ENCODE peak calls at places on chromosome 5, in six cellular contexts. F is GM12891, Z is A549, E is sciatic nerve, V is DMS153, W is bronchial epithelial cell. M is an unnamed sample.
A peak's percentile ranks its signal among the peaks of the same experiment; 100 is the strongest.

GRCh38 chr5:175253597-175253996 is 190.4 kb downstream of the DRD1 start:
- DNase-seq in F (no peak), Z (no peak), E (no peak), V (no peak), W (peak; percentile 15), M (no peak)

GRCh38 chr5:151085517-151086031 is 4.7 kb upstream of the TNIP1 start:
- DNase-seq in F (no peak), Z (peak; percentile 57), E (no peak), V (no peak), W (peak; percentile 65), M (no peak)

GRCh38 chr5:169805937-169806700 is 169.0 kb downstream of the DOCK2 start:
- DNase-seq in F (no peak), Z (no peak), E (no peak), V (no peak), W (no peak), M (no peak)

GRCh38 chr5:100777680-100778281 is 125.3 kb downstream of the ST8SIA4 start:
- DNase-seq in F (no peak), Z (peak; percentile 42), E (no peak), V (no peak), W (peak; percentile 80), M (no peak)

GRCh38 chr5:126000533-126000932 is 422.7 kb upstream of the GRAMD2B start:
- DNase-seq in F (no peak), Z (no peak), E (no peak), V (peak; percentile 37), W (no peak), M (no peak)

GRCh38 chr5:113615708-113616107 is 102.2 kb downstream of the YTHDC2 start:
- DNase-seq in F (no peak), Z (no peak), E (no peak), V (no peak), W (no peak), M (no peak)

GRCh38 chr5:107218457-107219193 is 452.1 kb downstream of the EFNA5 start:
- DNase-seq in F (no peak), Z (peak; percentile 9), E (no peak), V (no peak), W (peak; percentile 92), M (no peak)

GRCh38 chr5:90558344-90559192 is at the start of gene ADGRV1:
- DNase-seq in F (peak; percentile 25), Z (peak; percentile 54), E (peak; percentile 58), V (peak; percentile 90), W (peak; percentile 87), M (no peak)